ENCODE peak calls at places on chromosomes 12 and 14, in six cellular contexts. K is GM13977; L is neural crest cell; H is stimulated activated CD8-positive, alpha-beta memory T cell treated with anti-CD3 and anti-CD28 coated beads, Interleukin-4, amount 100 ng/mL, for 1 hour; P is activated naive CD8-positive, alpha-beta T cell treated with anti-CD3 and anti-CD28 coated beads for 36 hours; T is activated CD8-positive, alpha-beta memory T cell treated with anti-CD3 and anti-CD28 coated beads for 48 hours. Y is an unnamed sample.

GRCh38 chr14:58078471-58078870 is 73.5 kb downstream of the ARMH4 start:
- DNase-seq in K (no peak), L (no peak), H (no peak), P (no peak), T (no peak), Y (no peak)

GRCh38 chr12:3247596-3248270 is 170.6 kb downstream of the TSPAN9 start:
- DNase-seq in K (peak; percentile 35), L (no peak), H (no peak), P (no peak), T (no peak), Y (no peak)

GRCh38 chr12:45549503-45549902 is 180.0 kb upstream of the ARID2 start:
- DNase-seq in K (no peak), L (no peak), H (no peak), P (no peak), T (no peak), Y (no peak)

GRCh38 chr14:68583527-68584275 is 209.2 kb downstream of the ZFP36L1 start:
- DNase-seq in K (no peak), L (no peak), H (no peak), P (no peak), T (no peak), Y (no peak)

GRCh38 chr14:33950320-33951182 is at the start of gene EGLN3:
- DNase-seq in K (peak; percentile 74), L (peak; percentile 81), H (no peak), P (peak; percentile 60), T (peak; percentile 35), Y (peak; percentile 61)

GRCh38 chr14:74620497-74620921 is 8.5 kb upstream of the LTBP2 start:
- DNase-seq in K (no peak), L (no peak), H (no peak), P (peak; percentile 44), T (no peak), Y (peak; percentile 97)

GRCh38 chr14:21095430-21096205 is 2.8 kb downstream of the ZNF219 start:
- DNase-seq in K (peak; percentile 18), L (no peak), H (no peak), P (no peak), T (no peak), Y (peak; percentile 85)

GRCh38 chr14:32006267-32007110 is 70.6 kb upstream of the ARHGAP5 start:
- DNase-seq in K (no peak), L (no peak), H (no peak), P (no peak), T (no peak), Y (no peak)

GRCh38 chr12:51643951-51644350 is 52.9 kb downstream of the SCN8A start:
- DNase-seq in K (no peak), L (no peak), H (no peak), P (no peak), T (no peak), Y (no peak)

GRCh38 chr12:88298761-88299242 is 156.7 kb downstream of the TMTC3 start:
- DNase-seq in K (no peak), L (no peak), H (no peak), P (no peak), T (no peak), Y (peak; percentile 77)

GRCh38 chr12:45369065-45369464 is 153.2 kb downstream of the ANO6 start:
- DNase-seq in K (no peak), L (no peak), H (no peak), P (no peak), T (no peak), Y (peak; percentile 80)

GRCh38 chr12:101839324-101840283 is 8.8 kb upstream of the GNPTAB start:
- DNase-seq in K (peak; percentile 49), L (peak; percentile 68), H (peak; percentile 35), P (peak; percentile 60), T (peak; percentile 35), Y (peak; percentile 63)

GRCh38 chr12:51815571-51815970 is 32.9 kb downstream of the FIGNL2 start:
- DNase-seq in K (peak; percentile 24), L (no peak), H (no peak), P (no peak), T (no peak), Y (no peak)

GRCh38 chr12:75438052-75438754 is 42.4 kb upstream of the GLIPR1 start:
- DNase-seq in K (no peak), L (no peak), H (no peak), P (no peak), T (no peak), Y (no peak)

GRCh38 chr14:99601301-99601945 is 2.6 kb downstream of the CCDC85C start:
- DNase-seq in K (no peak), L (no peak), H (no peak), P (no peak), T (no peak), Y (peak; percentile 28)